ENCODE peak calls at places on chromosomes 12 and 14, in eight cellular contexts. One of them, this sample, is unnamed.

GRCh38 chr14:57209561-57209960 is 59.1 kb downstream of the EXOC5 start:
- DNase-seq in Peyer's patch: no peak
- DNase-seq in fibroblast of lung: peak; percentile 54
- DNase-seq in breast epithelium: no peak
- DNase-seq in PC-3: peak; percentile 73
- DNase-seq in A549: peak; percentile 2
- DNase-seq in tibial nerve: no peak
- DNase-seq in upper lobe of right lung: no peak
- DNase-seq in this sample: no peak

GRCh38 chr14:55980970-55981369 is 137.2 kb upstream of the PELI2 start:
- DNase-seq in Peyer's patch: no peak
- DNase-seq in fibroblast of lung: no peak
- DNase-seq in breast epithelium: no peak
- DNase-seq in PC-3: no peak
- DNase-seq in A549: no peak
- DNase-seq in tibial nerve: no peak
- DNase-seq in upper lobe of right lung: no peak
- DNase-seq in this sample: no peak

GRCh38 chr12:57093412-57094193 is 4.7 kb downstream of the NAB2 start:
- DNase-seq in Peyer's patch: peak; percentile 66
- DNase-seq in fibroblast of lung: peak; percentile 85
- DNase-seq in breast epithelium: peak; percentile 79
- DNase-seq in PC-3: peak; percentile 33
- DNase-seq in A549: peak; percentile 59
- DNase-seq in tibial nerve: peak; percentile 72
- DNase-seq in upper lobe of right lung: peak; percentile 81
- DNase-seq in this sample: peak; percentile 86

GRCh38 chr12:57476162-57476992 is 3.3 kb downstream of the ARHGAP9 start:
- DNase-seq in Peyer's patch: peak; percentile 52
- DNase-seq in fibroblast of lung: no peak
- DNase-seq in breast epithelium: no peak
- DNase-seq in PC-3: no peak
- DNase-seq in A549: no peak
- DNase-seq in tibial nerve: no peak
- DNase-seq in upper lobe of right lung: peak; percentile 78
- DNase-seq in this sample: no peak

GRCh38 chr12:42946776-42947435 is 357.4 kb upstream of the PRICKLE1 start:
- DNase-seq in Peyer's patch: no peak
- DNase-seq in fibroblast of lung: no peak
- DNase-seq in breast epithelium: no peak
- DNase-seq in PC-3: no peak
- DNase-seq in A549: no peak
- DNase-seq in tibial nerve: no peak
- DNase-seq in upper lobe of right lung: no peak
- DNase-seq in this sample: no peak

GRCh38 chr14:64788706-64789105 is 84.5 kb downstream of the PLEKHG3 start:
- DNase-seq in Peyer's patch: no peak
- DNase-seq in fibroblast of lung: peak; percentile 78
- DNase-seq in breast epithelium: no peak
- DNase-seq in PC-3: peak; percentile 94
- DNase-seq in A549: peak; percentile 62
- DNase-seq in tibial nerve: peak; percentile 15
- DNase-seq in upper lobe of right lung: no peak
- DNase-seq in this sample: no peak

GRCh38 chr12:112980491-112981158 is 2.3 kb downstream of the OAS2 start:
- DNase-seq in Peyer's patch: no peak
- DNase-seq in fibroblast of lung: no peak
- DNase-seq in breast epithelium: no peak
- DNase-seq in PC-3: no peak
- DNase-seq in A549: no peak
- DNase-seq in tibial nerve: no peak
- DNase-seq in upper lobe of right lung: no peak
- DNase-seq in this sample: no peak

GRCh38 chr12:111446044-111446581 is 40.4 kb downstream of the SH2B3 start:
- DNase-seq in Peyer's patch: peak; percentile 58
- DNase-seq in fibroblast of lung: peak; percentile 59
- DNase-seq in breast epithelium: no peak
- DNase-seq in PC-3: no peak
- DNase-seq in A549: no peak
- DNase-seq in tibial nerve: no peak
- DNase-seq in upper lobe of right lung: no peak
- DNase-seq in this sample: no peak

GRCh38 chr14:71918955-71919354 is 13.3 kb upstream of the RGS6 start:
- DNase-seq in Peyer's patch: no peak
- DNase-seq in fibroblast of lung: no peak
- DNase-seq in breast epithelium: no peak
- DNase-seq in PC-3: no peak
- DNase-seq in A549: no peak
- DNase-seq in tibial nerve: no peak
- DNase-seq in upper lobe of right lung: no peak
- DNase-seq in this sample: no peak

GRCh38 chr12:112354399-112354798 is 27.8 kb downstream of the HECTD4 start:
- DNase-seq in Peyer's patch: no peak
- DNase-seq in fibroblast of lung: no peak
- DNase-seq in breast epithelium: no peak
- DNase-seq in PC-3: no peak
- DNase-seq in A549: peak; percentile 23
- DNase-seq in tibial nerve: no peak
- DNase-seq in upper lobe of right lung: no peak
- DNase-seq in this sample: no peak

GRCh38 chr14:71932229-71932951 is at the start of gene RGS6:
- DNase-seq in Peyer's patch: peak; percentile 57
- DNase-seq in fibroblast of lung: no peak
- DNase-seq in breast epithelium: peak; percentile 20
- DNase-seq in PC-3: peak; percentile 72
- DNase-seq in A549: peak; percentile 40
- DNase-seq in tibial nerve: no peak
- DNase-seq in upper lobe of right lung: peak; percentile 77
- DNase-seq in this sample: no peak

GRCh38 chr14:95321693-95322455 is 2.2 kb upstream of the CLMN start:
- DNase-seq in Peyer's patch: no peak
- DNase-seq in fibroblast of lung: no peak
- DNase-seq in breast epithelium: no peak
- DNase-seq in PC-3: no peak
- DNase-seq in A549: no peak
- DNase-seq in tibial nerve: no peak
- DNase-seq in upper lobe of right lung: no peak
- DNase-seq in this sample: no peak

GRCh38 chr12:793037-793436 is 40.7 kb downstream of the WNK1 start:
- DNase-seq in Peyer's patch: no peak
- DNase-seq in fibroblast of lung: no peak
- DNase-seq in breast epithelium: no peak
- DNase-seq in PC-3: peak; percentile 41
- DNase-seq in A549: no peak
- DNase-seq in tibial nerve: no peak
- DNase-seq in upper lobe of right lung: no peak
- DNase-seq in this sample: no peak

GRCh38 chr12:74892057-74892633 is 317.5 kb downstream of the KCNC2 start:
- DNase-seq in Peyer's patch: no peak
- DNase-seq in fibroblast of lung: no peak
- DNase-seq in breast epithelium: no peak
- DNase-seq in PC-3: no peak
- DNase-seq in A549: no peak
- DNase-seq in tibial nerve: no peak
- DNase-seq in upper lobe of right lung: no peak
- DNase-seq in this sample: no peak

GRCh38 chr12:24750263-24750662 is 198.6 kb downstream of the BCAT1 start:
- DNase-seq in Peyer's patch: no peak
- DNase-seq in fibroblast of lung: no peak
- DNase-seq in breast epithelium: no peak
- DNase-seq in PC-3: no peak
- DNase-seq in A549: no peak
- DNase-seq in tibial nerve: no peak
- DNase-seq in upper lobe of right lung: no peak
- DNase-seq in this sample: no peak

GRCh38 chr14:104866451-104867370 is 1.6 kb downstream of the CEP170B start:
- DNase-seq in Peyer's patch: no peak
- DNase-seq in fibroblast of lung: no peak
- DNase-seq in breast epithelium: no peak
- DNase-seq in PC-3: no peak
- DNase-seq in A549: no peak
- DNase-seq in tibial nerve: no peak
- DNase-seq in upper lobe of right lung: peak; percentile 63
- DNase-seq in this sample: no peak
- H3K4me3 ChIP-seq in Peyer's patch: peak overlapping the region; percentile 70
- H3K4me3 ChIP-seq in fibroblast of lung: peak overlapping the region; percentile 75
- H3K4me3 ChIP-seq in breast epithelium: peak overlapping the region; percentile 75
- H3K4me3 ChIP-seq in PC-3: peak overlapping the region; percentile 91
- H3K4me3 ChIP-seq in A549: peak overlapping the region; percentile 90
- H3K4me3 ChIP-seq in tibial nerve: peak overlapping the region; percentile 51
- H3K4me3 ChIP-seq in upper lobe of right lung: peak overlapping the region; percentile 61
- H3K4me3 ChIP-seq in this sample: peak overlapping the region; percentile 71

DNA sequence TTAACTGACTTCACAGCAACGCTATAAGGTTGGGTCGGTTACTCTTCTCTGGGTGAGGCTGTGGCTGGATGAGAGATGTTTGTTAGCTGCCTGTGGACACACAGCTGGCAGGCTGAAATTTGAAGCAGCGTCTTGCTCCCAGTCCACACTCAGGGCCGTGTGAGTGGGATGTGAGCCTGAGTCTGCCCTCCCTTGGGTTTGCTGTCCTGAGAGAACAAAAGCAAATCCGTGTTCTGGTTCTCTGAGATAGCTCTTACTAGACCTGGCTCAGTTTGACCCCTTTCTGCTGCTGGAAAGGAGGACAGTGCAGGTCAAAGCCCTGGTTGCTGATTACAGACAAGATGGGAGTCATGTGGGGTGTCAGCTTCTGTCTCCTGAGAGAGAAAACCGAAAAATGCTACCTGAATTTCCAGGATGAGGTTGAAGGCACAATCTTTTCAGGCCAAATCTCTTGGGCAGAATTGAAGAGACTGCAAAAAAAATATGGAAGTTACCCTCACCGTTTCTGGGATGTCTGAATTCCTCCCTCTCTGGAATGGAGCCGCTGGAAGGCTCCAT is 270.8 kb downstream of the ZFP36L1 start:
- DNase-seq in Peyer's patch: no peak
- DNase-seq in fibroblast of lung: no peak
- DNase-seq in breast epithelium: no peak
- DNase-seq in PC-3: no peak
- DNase-seq in A549: no peak
- DNase-seq in tibial nerve: no peak
- DNase-seq in upper lobe of right lung: no peak
- DNase-seq in this sample: no peak
- H3K27ac ChIP-seq in Peyer's patch: peak overlapping the region; percentile 18
- H3K27ac ChIP-seq in fibroblast of lung: no peak overlapping the region
- H3K27ac ChIP-seq in breast epithelium: peak overlapping the region; percentile 87
- H3K27ac ChIP-seq in PC-3: no peak overlapping the region
- H3K27ac ChIP-seq in A549: peak overlapping the region; percentile 67
- H3K27ac ChIP-seq in tibial nerve: peak overlapping the region; percentile 86
- H3K27ac ChIP-seq in upper lobe of right lung: peak overlapping the region; percentile 58
- H3K27ac ChIP-seq in this sample: peak overlapping the region; percentile 19

GRCh38 chr12:94721173-94721572 is 70.8 kb upstream of the TMCC3 start:
- DNase-seq in Peyer's patch: no peak
- DNase-seq in fibroblast of lung: no peak
- DNase-seq in breast epithelium: no peak
- DNase-seq in PC-3: no peak
- DNase-seq in A549: no peak
- DNase-seq in tibial nerve: no peak
- DNase-seq in upper lobe of right lung: no peak
- DNase-seq in this sample: no peak

GRCh38 chr12:94730846-94731245 is 80.5 kb upstream of the TMCC3 start:
- DNase-seq in Peyer's patch: no peak
- DNase-seq in fibroblast of lung: no peak
- DNase-seq in breast epithelium: no peak
- DNase-seq in PC-3: no peak
- DNase-seq in A549: no peak
- DNase-seq in tibial nerve: no peak
- DNase-seq in upper lobe of right lung: no peak
- DNase-seq in this sample: no peak

GRCh38 chr12:94722664-94723063 is 72.3 kb upstream of the TMCC3 start:
- DNase-seq in Peyer's patch: no peak
- DNase-seq in fibroblast of lung: no peak
- DNase-seq in breast epithelium: no peak
- DNase-seq in PC-3: no peak
- DNase-seq in A549: no peak
- DNase-seq in tibial nerve: no peak
- DNase-seq in upper lobe of right lung: no peak
- DNase-seq in this sample: no peak

DNA sequence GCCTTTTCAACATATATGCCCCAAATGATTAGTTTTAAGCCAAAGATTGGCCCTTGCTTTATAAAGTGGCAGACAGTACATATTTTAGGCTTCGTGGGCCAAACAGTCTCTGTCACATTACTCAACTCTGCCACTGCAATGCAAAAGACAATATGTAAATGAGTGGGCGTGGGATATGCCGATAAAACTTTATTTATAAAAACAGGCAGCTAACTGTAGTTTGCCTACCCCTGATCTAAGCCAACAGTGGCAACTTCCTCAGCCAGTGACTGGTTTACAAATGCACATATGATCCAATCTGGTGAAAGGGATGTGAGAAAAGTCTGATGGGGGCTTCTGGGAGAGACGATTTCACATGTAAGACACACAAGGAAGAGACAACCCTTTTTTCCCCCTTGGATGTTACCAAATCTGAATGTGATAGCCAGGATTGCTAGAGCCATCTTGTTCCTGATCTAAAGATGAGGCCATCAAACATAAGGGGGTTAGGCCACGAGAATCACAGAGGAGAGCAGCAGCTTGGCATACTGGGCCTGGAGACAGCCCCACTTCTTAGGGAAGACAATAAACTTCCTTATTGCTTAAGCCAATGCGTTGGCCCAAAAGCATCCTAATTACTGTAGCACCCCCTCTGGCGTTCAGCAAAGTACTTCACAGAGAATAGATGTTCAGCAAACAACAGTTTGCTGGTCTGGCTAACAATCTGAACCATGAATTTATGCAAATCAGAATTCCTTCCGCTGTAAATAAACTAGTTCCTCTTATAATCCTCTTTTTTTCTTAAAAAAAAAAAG is 75.2 kb upstream of the TMCC3 start:
- DNase-seq in Peyer's patch: no peak
- DNase-seq in fibroblast of lung: peak; percentile 63
- DNase-seq in breast epithelium: no peak
- DNase-seq in PC-3: peak; percentile 75
- DNase-seq in A549: peak; percentile 66
- DNase-seq in tibial nerve: peak; percentile 31
- DNase-seq in upper lobe of right lung: no peak
- DNase-seq in this sample: peak; percentile 41
- TF ChIP-seq CTCF in Peyer's patch: no peak
- TF ChIP-seq CTCF in fibroblast of lung: peak; percentile 48
- TF ChIP-seq CTCF in breast epithelium: no peak
- TF ChIP-seq CTCF in PC-3: peak; percentile 77
- TF ChIP-seq CTCF in A549: no peak
- TF ChIP-seq CTCF in tibial nerve: peak; percentile 39
- TF ChIP-seq CTCF in upper lobe of right lung: peak; percentile 39
- TF ChIP-seq CTCF in this sample: peak; percentile 40

DNA sequence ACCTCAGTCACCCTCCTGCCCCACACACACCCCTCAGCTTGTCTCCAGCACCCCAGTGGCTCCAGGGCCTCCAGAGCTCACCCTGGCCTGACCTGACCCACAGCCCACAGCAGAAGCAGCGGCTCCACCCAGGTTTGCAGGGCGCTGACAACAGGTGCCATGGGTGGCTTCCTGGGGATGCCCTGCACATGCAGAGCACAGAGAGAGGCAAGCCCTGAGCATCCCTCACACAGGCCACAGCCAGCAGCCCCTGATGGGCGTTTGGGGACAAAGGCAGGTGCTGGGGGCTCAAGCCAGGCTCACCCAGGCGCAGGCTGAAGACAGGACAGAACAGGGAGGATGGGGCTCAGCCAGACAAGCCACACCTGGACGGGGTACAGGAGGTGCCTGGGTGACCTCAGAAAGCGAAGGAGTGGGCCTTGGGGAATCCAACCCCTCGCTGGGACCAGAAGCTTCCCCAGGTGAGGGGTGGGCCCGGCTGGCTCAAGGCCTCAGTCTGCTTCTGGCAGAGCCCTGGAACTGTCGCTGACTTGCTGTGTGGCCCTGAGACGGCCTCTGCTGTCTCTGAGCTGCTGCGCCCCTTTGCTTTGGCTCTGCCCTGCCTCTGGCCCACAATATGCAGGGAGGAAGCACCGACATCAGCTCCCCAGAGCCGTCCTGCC is 10.6 kb downstream of the ARL6IP4 start:
- DNase-seq in Peyer's patch: no peak
- DNase-seq in fibroblast of lung: no peak
- DNase-seq in breast epithelium: no peak
- DNase-seq in PC-3: no peak
- DNase-seq in A549: no peak
- DNase-seq in tibial nerve: no peak
- DNase-seq in upper lobe of right lung: no peak
- DNase-seq in this sample: no peak
- H3K4me3 ChIP-seq in Peyer's patch: no peak overlapping the region
- H3K4me3 ChIP-seq in fibroblast of lung: no peak overlapping the region
- H3K4me3 ChIP-seq in breast epithelium: no peak overlapping the region
- H3K4me3 ChIP-seq in PC-3: no peak overlapping the region
- H3K4me3 ChIP-seq in A549: no peak overlapping the region
- H3K4me3 ChIP-seq in tibial nerve: no peak overlapping the region
- H3K4me3 ChIP-seq in upper lobe of right lung: no peak overlapping the region
- H3K4me3 ChIP-seq in this sample: no peak overlapping the region